ENCODE peak calls at places on chromosome 1, in ten cellular contexts. V, Z, R, Q, U, S, Y, A, P and D are unnamed samples.

GRCh38 chr1:227428803-227429202 is 110.5 kb upstream of the CDC42BPA start:
- DNase-seq in A (peak), Z (no peak), U (no peak), P (no peak), Q (no peak), S (no peak), V (no peak), R (peak), Y (no peak), D (no peak)

GRCh38 chr1:37498872-37499617 is 15.5 kb downstream of the MEAF6 start:
- DNase-seq in S (no peak), Q (peak), V (no peak), P (no peak), U (no peak), Z (no peak), A (peak), R (peak), Y (no peak), D (no peak)

GRCh38 chr1:198174297-198174696 is 17.5 kb downstream of the NEK7 start:
- DNase-seq in P (no peak), A (no peak), Y (no peak), U (no peak), V (no peak), Z (no peak), S (no peak), R (no peak), Q (no peak), D (no peak)

GRCh38 chr1:15139654-15140350 is 13.7 kb upstream of the TMEM51 start:
- DNase-seq in Q (no peak), Z (peak), Y (no peak), P (no peak), V (no peak), A (no peak), U (no peak), R (peak), S (no peak), D (no peak)

GRCh38 chr1:192879416-192879815 is 70.6 kb downstream of the RGS2 start:
- DNase-seq in V (no peak), S (no peak), A (no peak), P (no peak), U (no peak), Q (no peak), R (no peak), Y (no peak), Z (no peak), D (no peak)

GRCh38 chr1:60265560-60266535 is 192.3 kb upstream of the C1orf87 start:
- DNase-seq in U (no peak), A (no peak), Z (no peak), P (no peak), R (no peak), Q (no peak), Y (no peak), V (no peak), S (no peak), D (no peak)

GRCh38 chr1:208542309-208542708 is 298.1 kb upstream of the PLXNA2 start:
- DNase-seq in P (no peak), V (no peak), S (no peak), Z (no peak), U (no peak), A (no peak), Q (no peak), R (no peak), Y (no peak), D (no peak)

GRCh38 chr1:203528098-203528497 is 34.1 kb downstream of the OPTC start:
- DNase-seq in P (no peak), U (no peak), S (no peak), Q (no peak), A (no peak), Y (no peak), V (no peak), Z (no peak), R (no peak), D (no peak)

GRCh38 chr1:94792876-94793605 is 27.1 kb upstream of the SLC44A3 start:
- DNase-seq in R (no peak), Q (no peak), Y (no peak), V (no peak), Z (no peak), P (no peak), A (no peak), S (peak), U (no peak), D (no peak)

GRCh38 chr1:111164151-111164550 is 24.1 kb downstream of the CEPT1 start:
- DNase-seq in A (no peak), S (no peak), Z (no peak), Y (no peak), U (no peak), P (no peak), V (no peak), R (no peak), Q (no peak), D (no peak)

GRCh38 chr1:157852476-157852875 is 10.9 kb upstream of the CD5L start:
- DNase-seq in V (no peak), R (no peak), Q (no peak), U (no peak), P (no peak), A (no peak), S (no peak), Y (no peak), Z (no peak), D (no peak)

GRCh38 chr1:217181205-217181746 is 449.6 kb downstream of the GPATCH2 start:
- DNase-seq in V (no peak), Z (no peak), P (no peak), Q (no peak), A (no peak), Y (no peak), U (no peak), S (no peak), R (no peak), D (no peak)

GRCh38 chr1:153670257-153670858 is 435 bp downstream of the ILF2 start:
- DNase-seq in Z (no peak), R (no peak), S (no peak), A (no peak), V (no peak), P (no peak), Y (peak), U (no peak), Q (no peak), D (no peak)

GRCh38 chr1:1001631-1002300 is 1.9 kb upstream of the HES4 start:
- DNase-seq in U (peak), Y (peak), Z (peak), P (no peak), A (peak), V (peak), S (peak), R (peak), Q (peak), D (peak)

GRCh38 chr1:96525657-96526613 is 195.6 kb upstream of the PTBP2 start:
- DNase-seq in S (no peak), P (no peak), Q (no peak), U (peak), R (no peak), V (no peak), Y (no peak), Z (no peak), A (no peak), D (no peak)
- TF ChIP-seq POLR2AphosphoS5 in S (no peak), P (peak), Q (no peak), U (peak), R (no peak), V (peak), Y (no peak), Z (no peak), A (no peak), D (no peak)

DNA sequence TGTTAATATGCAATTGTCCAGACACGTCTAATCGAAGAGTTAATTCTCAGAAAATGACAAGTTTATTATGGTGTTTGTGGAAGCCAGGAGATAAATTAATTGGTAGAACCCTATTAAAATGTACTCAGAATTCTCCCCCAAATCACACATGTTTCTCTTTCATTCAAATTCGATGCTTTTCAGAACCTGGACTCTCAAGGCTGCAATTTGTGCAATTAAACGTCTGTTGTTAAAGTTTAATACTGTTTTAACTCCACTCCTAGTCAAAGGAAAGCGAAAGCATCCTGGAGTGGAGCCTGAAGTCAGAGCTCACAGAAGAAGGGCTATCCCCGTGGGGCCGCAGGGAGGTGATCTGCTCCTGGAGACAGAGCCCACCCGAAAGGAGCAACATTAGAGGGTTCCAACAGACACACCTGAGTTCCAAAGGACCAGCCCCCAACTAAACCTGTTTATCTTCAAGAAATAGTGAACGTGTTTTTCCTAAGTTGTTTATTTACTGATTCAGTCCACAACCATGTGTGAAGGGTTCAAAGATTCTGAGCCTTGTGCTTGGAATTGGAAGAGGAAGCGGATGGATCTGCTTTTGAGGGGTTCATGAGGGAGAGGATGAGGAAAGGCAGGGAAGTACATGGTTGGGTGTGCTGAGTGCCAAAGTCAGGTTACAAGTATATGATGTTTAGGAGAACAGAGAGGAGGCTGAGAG is 68.0 kb upstream of the AKT3 start:
- DNase-seq in P (no peak), A (no peak), Q (no peak), V (no peak), S (no peak), R (no peak), Y (no peak), U (no peak), Z (no peak), D (no peak)
- TF ChIP-seq POLR2A in P (no peak), A (no peak), Q (no peak), V (no peak), S (no peak), R (no peak), Y (no peak), U (no peak), Z (no peak), D (no peak)

DNA sequence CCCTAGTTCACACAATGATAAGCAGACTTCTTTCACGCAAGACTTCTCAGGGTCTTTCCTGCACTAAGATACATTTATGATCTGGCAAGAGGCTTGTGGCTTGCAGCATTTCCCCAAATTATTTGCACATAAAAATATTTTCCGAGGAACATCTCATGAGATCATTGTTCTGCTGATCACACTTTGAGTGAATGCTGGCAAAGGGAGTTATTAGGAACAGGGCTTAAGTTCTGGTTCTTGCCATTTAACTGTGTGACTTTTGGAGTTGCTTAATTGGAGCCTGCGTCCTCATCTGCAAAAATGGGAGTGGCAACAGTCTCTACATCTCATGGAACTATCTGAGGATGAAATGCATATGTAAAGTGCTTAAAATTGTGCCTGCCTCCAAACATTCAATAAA is 50.2 kb downstream of the GADD45A start:
- DNase-seq in R (no peak), A (no peak), U (no peak), Q (no peak), Y (no peak), P (no peak), V (no peak), Z (no peak), S (no peak), D (no peak)
- TF ChIP-seq POLR2AphosphoS5 in R (no peak), A (no peak), U (peak), Q (no peak), Y (no peak), P (no peak), V (no peak), Z (no peak), S (no peak), D (no peak)

GRCh38 chr1:32394890-32395415 is 712 bp upstream of the BSDC1 start:
- DNase-seq in R (no peak), U (no peak), V (no peak), Y (no peak), S (no peak), Z (no peak), Q (no peak), P (no peak), A (no peak), D (no peak)
- TF ChIP-seq POLR2A in R (no peak), U (no peak), V (no peak), Y (no peak), S (no peak), Z (no peak), Q (no peak), P (no peak), A (no peak), D (no peak)

DNA sequence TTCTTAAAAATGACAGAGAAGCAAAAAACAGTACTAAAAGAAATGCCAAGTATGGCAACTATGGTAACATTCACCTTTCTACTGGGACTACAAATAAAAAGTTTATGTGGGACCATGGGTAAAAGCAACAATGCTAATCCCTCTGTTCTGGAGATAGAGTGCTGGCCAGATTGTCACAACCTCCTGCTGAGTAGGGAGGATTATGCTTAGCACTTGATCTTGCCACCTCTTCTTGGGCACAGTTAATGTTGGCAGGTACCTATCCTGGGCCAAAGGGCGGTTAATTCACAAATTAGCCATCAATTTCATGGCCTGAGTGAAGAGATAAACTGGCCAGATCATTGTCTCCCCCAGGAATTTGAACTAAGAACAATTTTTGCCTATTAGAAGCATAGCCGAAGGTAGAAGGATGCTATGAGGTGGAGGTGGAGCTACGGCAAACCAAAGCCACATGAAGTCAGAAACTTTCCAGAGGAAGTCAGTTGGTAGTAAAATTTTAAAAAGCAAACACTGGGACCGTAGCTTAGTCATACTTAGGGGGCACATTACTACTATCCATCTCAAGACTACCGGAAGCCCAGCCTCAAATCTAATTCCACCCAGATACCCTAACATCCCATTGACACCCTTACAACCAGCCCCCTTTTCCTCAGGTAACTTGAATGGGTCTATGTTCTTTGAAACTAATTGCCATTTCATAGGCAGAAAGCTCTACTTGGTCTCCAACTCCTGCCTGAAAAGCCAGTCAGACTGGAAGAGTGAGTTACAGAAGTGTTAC is 2.7 kb downstream of the SCYL3 start:
- DNase-seq in A (peak), Y (no peak), P (no peak), Q (peak), Z (no peak), R (peak), V (no peak), U (no peak), S (no peak), D (no peak)
- TF ChIP-seq POLR2AphosphoS5 in A (no peak), Y (no peak), P (peak), Q (no peak), Z (no peak), R (no peak), V (peak), U (no peak), S (no peak), D (peak)

GRCh38 chr1:200150721-200151120 is 123.2 kb downstream of the NR5A2 start:
- DNase-seq in P (no peak), A (no peak), S (no peak), R (no peak), Y (no peak), Z (peak), Q (peak), V (no peak), U (no peak), D (no peak)

GRCh38 chr1:200157718-200158117 is 130.2 kb downstream of the NR5A2 start:
- DNase-seq in U (no peak), Y (no peak), V (no peak), R (no peak), S (no peak), Z (no peak), Q (no peak), A (no peak), P (no peak), D (no peak)

GRCh38 chr1:200153277-200154055 is 126.0 kb downstream of the NR5A2 start:
- DNase-seq in S (no peak), V (no peak), Y (no peak), U (no peak), P (no peak), R (no peak), A (no peak), Q (no peak), Z (no peak), D (no peak)

GRCh38 chr1:200154069-200154767 is 126.7 kb downstream of the NR5A2 start:
- DNase-seq in Y (peak), V (no peak), A (peak), S (no peak), Q (peak), Z (no peak), R (no peak), P (no peak), U (no peak), D (peak)
- TF ChIP-seq POLR2A in Y (no peak), V (no peak), A (no peak), S (no peak), Q (no peak), Z (no peak), R (no peak), P (no peak), U (no peak), D (peak)